ENCODE peak calls at places on chromosome 3, in eight cellular contexts. One of them, this sample, is unnamed.

GRCh38 chr3:51813539-51813938 is 34.5 kb upstream of the IQCF6 start:
- DNase-seq in AG10803: no peak
- DNase-seq in HL-60: no peak
- DNase-seq in AG04450: no peak
- DNase-seq in OCI-LY7: no peak
- DNase-seq in heart left ventricle: peak
- DNase-seq in fibroblast of mammary gland: no peak
- DNase-seq in colonic mucosa: no peak
- DNase-seq in this sample: no peak

GRCh38 chr3:14352002-14352627 is 50.3 kb upstream of the SLC6A6 start:
- DNase-seq in AG10803: no peak
- DNase-seq in HL-60: no peak
- DNase-seq in AG04450: no peak
- DNase-seq in OCI-LY7: peak
- DNase-seq in heart left ventricle: no peak
- DNase-seq in fibroblast of mammary gland: peak
- DNase-seq in colonic mucosa: no peak
- DNase-seq in this sample: no peak

GRCh38 chr3:47370887-47371697 is 9.7 kb upstream of the PTPN23 start:
- DNase-seq in AG10803: no peak
- DNase-seq in HL-60: no peak
- DNase-seq in AG04450: no peak
- DNase-seq in OCI-LY7: peak
- DNase-seq in heart left ventricle: no peak
- DNase-seq in fibroblast of mammary gland: no peak
- DNase-seq in colonic mucosa: peak
- DNase-seq in this sample: no peak

GRCh38 chr3:23824699-23825444 is 19.1 kb downstream of the UBE2E1 start:
- DNase-seq in AG10803: no peak
- DNase-seq in HL-60: no peak
- DNase-seq in AG04450: no peak
- DNase-seq in OCI-LY7: no peak
- DNase-seq in heart left ventricle: no peak
- DNase-seq in fibroblast of mammary gland: no peak
- DNase-seq in colonic mucosa: no peak
- DNase-seq in this sample: no peak

GRCh38 chr3:115624029-115624645 is 827 bp downstream of the GAP43 start:
- DNase-seq in AG10803: no peak
- DNase-seq in HL-60: no peak
- DNase-seq in AG04450: no peak
- DNase-seq in OCI-LY7: no peak
- DNase-seq in heart left ventricle: no peak
- DNase-seq in fibroblast of mammary gland: peak
- DNase-seq in colonic mucosa: no peak
- DNase-seq in this sample: no peak

GRCh38 chr3:95311272-95311671 is 1248.4 kb downstream of the NSUN3 start:
- DNase-seq in AG10803: no peak
- DNase-seq in HL-60: no peak
- DNase-seq in AG04450: no peak
- DNase-seq in OCI-LY7: no peak
- DNase-seq in heart left ventricle: no peak
- DNase-seq in fibroblast of mammary gland: no peak
- DNase-seq in colonic mucosa: no peak
- DNase-seq in this sample: no peak

GRCh38 chr3:28844688-28845324 is 436.1 kb upstream of the RBMS3 start:
- DNase-seq in AG10803: no peak
- DNase-seq in HL-60: no peak
- DNase-seq in AG04450: no peak
- DNase-seq in OCI-LY7: no peak
- DNase-seq in heart left ventricle: no peak
- DNase-seq in fibroblast of mammary gland: no peak
- DNase-seq in colonic mucosa: no peak
- DNase-seq in this sample: no peak

GRCh38 chr3:153273767-153274443 is 111.9 kb downstream of the RAP2B start:
- DNase-seq in AG10803: peak
- DNase-seq in HL-60: no peak
- DNase-seq in AG04450: no peak
- DNase-seq in OCI-LY7: no peak
- DNase-seq in heart left ventricle: no peak
- DNase-seq in fibroblast of mammary gland: peak
- DNase-seq in colonic mucosa: no peak
- DNase-seq in this sample: peak

GRCh38 chr3:50652709-50653108 is 22.0 kb upstream of the DOCK3 start:
- DNase-seq in AG10803: no peak
- DNase-seq in HL-60: peak
- DNase-seq in AG04450: no peak
- DNase-seq in OCI-LY7: peak
- DNase-seq in heart left ventricle: no peak
- DNase-seq in fibroblast of mammary gland: peak
- DNase-seq in colonic mucosa: peak
- DNase-seq in this sample: peak

GRCh38 chr3:194604837-194605236 is 28.4 kb downstream of the TMEM44 start:
- DNase-seq in AG10803: no peak
- DNase-seq in HL-60: no peak
- DNase-seq in AG04450: no peak
- DNase-seq in OCI-LY7: no peak
- DNase-seq in heart left ventricle: no peak
- DNase-seq in fibroblast of mammary gland: no peak
- DNase-seq in colonic mucosa: no peak
- DNase-seq in this sample: no peak

GRCh38 chr3:139532996-139533395 is 6.5 kb downstream of the RBP1 start:
- DNase-seq in AG10803: no peak
- DNase-seq in HL-60: no peak
- DNase-seq in AG04450: no peak
- DNase-seq in OCI-LY7: no peak
- DNase-seq in heart left ventricle: no peak
- DNase-seq in fibroblast of mammary gland: no peak
- DNase-seq in colonic mucosa: no peak
- DNase-seq in this sample: no peak

GRCh38 chr3:153052096-153052460 is 109.9 kb upstream of the RAP2B start:
- DNase-seq in AG10803: peak
- DNase-seq in HL-60: no peak
- DNase-seq in AG04450: peak
- DNase-seq in OCI-LY7: no peak
- DNase-seq in heart left ventricle: peak
- DNase-seq in fibroblast of mammary gland: peak
- DNase-seq in colonic mucosa: peak
- DNase-seq in this sample: peak

GRCh38 chr3:46484911-46485696 is 12.7 kb upstream of the RTP3 start:
- DNase-seq in AG10803: peak
- DNase-seq in HL-60: no peak
- DNase-seq in AG04450: no peak
- DNase-seq in OCI-LY7: no peak
- DNase-seq in heart left ventricle: no peak
- DNase-seq in fibroblast of mammary gland: no peak
- DNase-seq in colonic mucosa: peak
- DNase-seq in this sample: no peak

GRCh38 chr3:176855901-176856486 is 341.3 kb downstream of the TBL1XR1 start:
- DNase-seq in AG10803: no peak
- DNase-seq in HL-60: no peak
- DNase-seq in AG04450: no peak
- DNase-seq in OCI-LY7: no peak
- DNase-seq in heart left ventricle: no peak
- DNase-seq in fibroblast of mammary gland: no peak
- DNase-seq in colonic mucosa: peak
- DNase-seq in this sample: no peak

GRCh38 chr3:102715030-102715697 is 280.3 kb downstream of the ZPLD1 start:
- DNase-seq in AG10803: no peak
- DNase-seq in HL-60: peak
- DNase-seq in AG04450: no peak
- DNase-seq in OCI-LY7: no peak
- DNase-seq in heart left ventricle: no peak
- DNase-seq in fibroblast of mammary gland: peak
- DNase-seq in colonic mucosa: no peak
- DNase-seq in this sample: no peak

GRCh38 chr3:111373861-111374260 is 168.1 kb upstream of the CD96 start:
- DNase-seq in AG10803: peak
- DNase-seq in HL-60: no peak
- DNase-seq in AG04450: no peak
- DNase-seq in OCI-LY7: no peak
- DNase-seq in heart left ventricle: no peak
- DNase-seq in fibroblast of mammary gland: no peak
- DNase-seq in colonic mucosa: no peak
- DNase-seq in this sample: peak

GRCh38 chr3:9059489-9060400 is 96.5 kb upstream of the RAD18 start:
- DNase-seq in AG10803: no peak
- DNase-seq in HL-60: no peak
- DNase-seq in AG04450: no peak
- DNase-seq in OCI-LY7: no peak
- DNase-seq in heart left ventricle: no peak
- DNase-seq in fibroblast of mammary gland: no peak
- DNase-seq in colonic mucosa: no peak
- DNase-seq in this sample: no peak
- H3K4me3 ChIP-seq in AG10803: no peak
- H3K4me3 ChIP-seq in HL-60: no peak
- H3K4me3 ChIP-seq in AG04450: no peak
- H3K4me3 ChIP-seq in OCI-LY7: no peak
- H3K4me3 ChIP-seq in heart left ventricle: no peak
- H3K4me3 ChIP-seq in fibroblast of mammary gland: no peak
- H3K4me3 ChIP-seq in colonic mucosa: no peak
- H3K4me3 ChIP-seq in this sample: no peak

GRCh38 chr3:53198256-53198977 is 37.4 kb downstream of the PRKCD start:
- DNase-seq in AG10803: no peak
- DNase-seq in HL-60: no peak
- DNase-seq in AG04450: no peak
- DNase-seq in OCI-LY7: peak
- DNase-seq in heart left ventricle: no peak
- DNase-seq in fibroblast of mammary gland: no peak
- DNase-seq in colonic mucosa: no peak
- DNase-seq in this sample: no peak

GRCh38 chr3:53198996-53199395 is 38.0 kb downstream of the PRKCD start:
- DNase-seq in AG10803: no peak
- DNase-seq in HL-60: no peak
- DNase-seq in AG04450: no peak
- DNase-seq in OCI-LY7: no peak
- DNase-seq in heart left ventricle: no peak
- DNase-seq in fibroblast of mammary gland: no peak
- DNase-seq in colonic mucosa: no peak
- DNase-seq in this sample: no peak

GRCh38 chr3:53200501-53201189 is 39.6 kb downstream of the PRKCD start:
- DNase-seq in AG10803: no peak
- DNase-seq in HL-60: no peak
- DNase-seq in AG04450: no peak
- DNase-seq in OCI-LY7: no peak
- DNase-seq in heart left ventricle: no peak
- DNase-seq in fibroblast of mammary gland: no peak
- DNase-seq in colonic mucosa: no peak
- DNase-seq in this sample: no peak

GRCh38 chr3:53201190-53201504 is 40.1 kb downstream of the PRKCD start:
- DNase-seq in AG10803: no peak
- DNase-seq in HL-60: no peak
- DNase-seq in AG04450: no peak
- DNase-seq in OCI-LY7: no peak
- DNase-seq in heart left ventricle: no peak
- DNase-seq in fibroblast of mammary gland: no peak
- DNase-seq in colonic mucosa: no peak
- DNase-seq in this sample: no peak

GRCh38 chr3:53199834-53200233 is 38.8 kb downstream of the PRKCD start:
- DNase-seq in AG10803: no peak
- DNase-seq in HL-60: no peak
- DNase-seq in AG04450: no peak
- DNase-seq in OCI-LY7: no peak
- DNase-seq in heart left ventricle: no peak
- DNase-seq in fibroblast of mammary gland: no peak
- DNase-seq in colonic mucosa: no peak
- DNase-seq in this sample: no peak
- TF ChIP-seq CTCF in AG10803: peak
- TF ChIP-seq CTCF in HL-60: no peak
- TF ChIP-seq CTCF in AG04450: no peak
- TF ChIP-seq CTCF in OCI-LY7: peak
- TF ChIP-seq CTCF in heart left ventricle: no peak
- TF ChIP-seq CTCF in fibroblast of mammary gland: peak
- TF ChIP-seq CTCF in colonic mucosa: no peak
- TF ChIP-seq CTCF in this sample: no peak

DNA sequence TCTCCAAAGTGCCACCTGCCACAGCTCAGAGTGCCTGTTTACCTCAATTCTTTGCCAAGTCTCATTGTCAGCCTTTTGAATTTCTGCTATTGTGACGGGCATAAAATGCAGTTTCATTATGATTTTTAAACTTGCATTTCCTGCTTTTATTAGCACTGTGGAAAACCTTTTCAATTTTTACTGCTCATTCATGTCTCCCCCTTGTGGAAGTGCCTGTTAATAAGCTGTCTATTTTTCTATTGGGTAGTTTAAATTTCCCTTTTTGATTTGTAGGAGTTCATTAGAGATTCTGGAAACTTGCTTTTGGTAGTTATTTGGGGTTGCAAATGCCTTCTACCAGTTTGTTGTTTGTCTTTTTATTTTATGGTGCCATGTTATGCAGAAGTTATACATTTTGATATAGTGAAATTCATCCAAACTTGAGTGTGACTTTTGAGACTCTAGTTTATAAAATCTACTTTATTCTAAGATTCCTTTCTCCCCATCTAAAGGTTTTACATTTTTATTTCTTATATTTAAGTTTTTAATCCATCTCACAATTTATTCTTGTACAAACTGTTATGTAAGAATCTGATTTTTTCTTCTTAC is 53.9 kb upstream of the FRMD4B start:
- DNase-seq in AG10803: peak
- DNase-seq in HL-60: no peak
- DNase-seq in AG04450: no peak
- DNase-seq in OCI-LY7: peak
- DNase-seq in heart left ventricle: no peak
- DNase-seq in fibroblast of mammary gland: peak
- DNase-seq in colonic mucosa: no peak
- DNase-seq in this sample: no peak
- H3K4me3 ChIP-seq in AG10803: peak
- H3K4me3 ChIP-seq in HL-60: no peak
- H3K4me3 ChIP-seq in AG04450: no peak
- H3K4me3 ChIP-seq in OCI-LY7: no peak
- H3K4me3 ChIP-seq in heart left ventricle: peak
- H3K4me3 ChIP-seq in fibroblast of mammary gland: no peak
- H3K4me3 ChIP-seq in colonic mucosa: no peak
- H3K4me3 ChIP-seq in this sample: no peak

GRCh38 chr3:169575381-169575780 is 88.1 kb downstream of the MECOM start:
- DNase-seq in AG10803: peak
- DNase-seq in HL-60: no peak
- DNase-seq in AG04450: no peak
- DNase-seq in OCI-LY7: no peak
- DNase-seq in heart left ventricle: no peak
- DNase-seq in fibroblast of mammary gland: peak
- DNase-seq in colonic mucosa: no peak
- DNase-seq in this sample: no peak

GRCh38 chr3:169574531-169574930 is 89.0 kb downstream of the MECOM start:
- DNase-seq in AG10803: no peak
- DNase-seq in HL-60: no peak
- DNase-seq in AG04450: no peak
- DNase-seq in OCI-LY7: no peak
- DNase-seq in heart left ventricle: no peak
- DNase-seq in fibroblast of mammary gland: no peak
- DNase-seq in colonic mucosa: no peak
- DNase-seq in this sample: no peak

GRCh38 chr3:169578381-169578780 is 85.1 kb downstream of the MECOM start:
- DNase-seq in AG10803: no peak
- DNase-seq in HL-60: no peak
- DNase-seq in AG04450: no peak
- DNase-seq in OCI-LY7: no peak
- DNase-seq in heart left ventricle: no peak
- DNase-seq in fibroblast of mammary gland: no peak
- DNase-seq in colonic mucosa: no peak
- DNase-seq in this sample: no peak

GRCh38 chr3:169579086-169579485 is 84.4 kb downstream of the MECOM start:
- DNase-seq in AG10803: no peak
- DNase-seq in HL-60: no peak
- DNase-seq in AG04450: no peak
- DNase-seq in OCI-LY7: no peak
- DNase-seq in heart left ventricle: no peak
- DNase-seq in fibroblast of mammary gland: no peak
- DNase-seq in colonic mucosa: no peak
- DNase-seq in this sample: no peak

GRCh38 chr3:169573129-169573528 is 90.4 kb downstream of the MECOM start:
- DNase-seq in AG10803: no peak
- DNase-seq in HL-60: no peak
- DNase-seq in AG04450: no peak
- DNase-seq in OCI-LY7: no peak
- DNase-seq in heart left ventricle: no peak
- DNase-seq in fibroblast of mammary gland: no peak
- DNase-seq in colonic mucosa: no peak
- DNase-seq in this sample: peak
- TF ChIP-seq CTCF in AG10803: peak
- TF ChIP-seq CTCF in HL-60: no peak
- TF ChIP-seq CTCF in AG04450: peak
- TF ChIP-seq CTCF in OCI-LY7: peak
- TF ChIP-seq CTCF in heart left ventricle: peak
- TF ChIP-seq CTCF in fibroblast of mammary gland: no peak
- TF ChIP-seq CTCF in colonic mucosa: no peak
- TF ChIP-seq CTCF in this sample: no peak